ENCODE peak calls at places on chromosomes 6 and 20, in four cellular contexts. G is tibial nerve, Z is Peyer's patch, U is ovary. I is an unnamed sample.

GRCh38 chr6:119129148-119129967 is 50.9 kb upstream of the FAM184A start:
- DNase-seq in G (peak), Z (no peak), U (no peak), I (no peak)

GRCh38 chr6:17712573-17712972 is 5.8 kb upstream of the NUP153 start:
- DNase-seq in G (no peak), Z (no peak), U (no peak), I (no peak)

GRCh38 chr6:28258877-28259777 is at the start of gene NKAPL:
- DNase-seq in G (peak), Z (peak), U (peak), I (no peak)

GRCh38 chr6:166906376-166907044 is 49.8 kb downstream of the RNASET2 start:
- DNase-seq in G (no peak), Z (no peak), U (no peak), I (no peak)

GRCh38 chr20:44050925-44051660 is 135.9 kb downstream of the JPH2 start:
- DNase-seq in G (no peak), Z (no peak), U (no peak), I (no peak)

GRCh38 chr6:147005499-147005898 is 198.7 kb upstream of the STXBP5 start:
- DNase-seq in G (no peak), Z (no peak), U (no peak), I (no peak)

GRCh38 chr6:15338462-15338861 is 92.6 kb downstream of the JARID2 start:
- DNase-seq in G (no peak), Z (no peak), U (no peak), I (no peak)

GRCh38 chr6:163416640-163417253 is 2.2 kb downstream of the QKI start:
- DNase-seq in G (peak), Z (peak), U (peak), I (no peak)

GRCh38 chr20:10467985-10468845 is 33.1 kb downstream of the SLX4IP start:
- DNase-seq in G (no peak), Z (no peak), U (no peak), I (no peak)

GRCh38 chr20:13852321-13852720 is 67.5 kb downstream of the NDUFAF5 start:
- DNase-seq in G (no peak), Z (no peak), U (no peak), I (no peak)

GRCh38 chr6:136739501-136739900 is 52.8 kb downstream of the MAP3K5 start:
- DNase-seq in G (no peak), Z (no peak), U (no peak), I (no peak)

GRCh38 chr6:125014157-125014957 is 52.1 kb downstream of the RNF217 start:
- DNase-seq in G (no peak), Z (no peak), U (no peak), I (no peak)

GRCh38 chr20:48106428-48106827 is 321.1 kb upstream of the SULF2 start:
- DNase-seq in G (no peak), Z (no peak), U (no peak), I (no peak)

GRCh38 chr6:169539176-169539897 is 162.5 kb downstream of the WDR27 start:
- DNase-seq in G (no peak), Z (no peak), U (no peak), I (no peak)

GRCh38 chr6:138465007-138465645 is 34.2 kb downstream of the NHSL1 start:
- DNase-seq in G (no peak), Z (peak), U (no peak), I (no peak)

GRCh38 chr6:87968435-87969278 is 79.0 kb upstream of the SPACA1 start:
- DNase-seq in G (no peak), Z (peak), U (no peak), I (no peak)

DNA sequence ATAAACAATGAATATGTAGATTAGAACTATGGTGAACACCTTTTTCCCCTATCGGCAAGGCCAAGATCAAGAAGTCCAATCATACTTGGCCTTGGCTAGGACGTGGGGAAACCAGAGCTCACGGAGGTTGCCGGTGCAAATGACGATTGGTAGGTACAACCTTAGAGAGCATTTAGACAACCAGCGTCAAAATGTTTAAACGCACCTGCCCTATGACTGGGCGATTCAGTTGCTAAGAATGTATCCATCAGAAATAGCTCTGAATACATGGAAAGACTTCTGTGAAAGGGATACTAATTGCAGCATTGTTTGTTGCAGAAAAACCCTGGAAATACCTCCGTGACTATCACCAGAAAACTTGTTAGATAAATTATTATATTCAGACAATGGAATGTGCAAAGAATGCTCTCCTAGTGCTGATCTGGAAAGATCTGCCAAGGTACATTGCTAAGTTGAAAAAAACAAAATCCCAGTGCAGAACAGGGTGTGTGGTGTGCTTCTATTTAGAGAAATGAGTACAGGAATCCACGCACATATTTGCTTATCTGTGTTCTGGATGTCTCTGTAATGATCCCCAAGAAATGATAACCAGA is 48.0 kb upstream of the PTPN1 start:
- DNase-seq in G (no peak), Z (no peak), U (no peak), I (no peak)
- TF ChIP-seq POLR2A in G (no peak), Z (no peak), U (no peak), I (no peak)

GRCh38 chr20:45937765-45938164 is 3.3 kb downstream of the PCIF1 start:
- DNase-seq in G (no peak), Z (no peak), U (no peak), I (no peak)

GRCh38 chr20:45935416-45936046 is 1.0 kb downstream of the PCIF1 start:
- DNase-seq in G (no peak), Z (no peak), U (no peak), I (no peak)

GRCh38 chr20:45934587-45935415 is at the start of gene PCIF1:
- DNase-seq in G (peak), Z (peak), U (peak), I (peak)

GRCh38 chr20:45934046-45934586 is 367 bp upstream of the PCIF1 start:
- DNase-seq in G (peak), Z (peak), U (peak), I (no peak)

GRCh38 chr20:45933231-45934045 is 1.0 kb upstream of the PCIF1 start:
- DNase-seq in G (peak), Z (peak), U (peak), I (peak)
- TF ChIP-seq POLR2A in G (no peak), Z (no peak), U (no peak), I (peak)

DNA sequence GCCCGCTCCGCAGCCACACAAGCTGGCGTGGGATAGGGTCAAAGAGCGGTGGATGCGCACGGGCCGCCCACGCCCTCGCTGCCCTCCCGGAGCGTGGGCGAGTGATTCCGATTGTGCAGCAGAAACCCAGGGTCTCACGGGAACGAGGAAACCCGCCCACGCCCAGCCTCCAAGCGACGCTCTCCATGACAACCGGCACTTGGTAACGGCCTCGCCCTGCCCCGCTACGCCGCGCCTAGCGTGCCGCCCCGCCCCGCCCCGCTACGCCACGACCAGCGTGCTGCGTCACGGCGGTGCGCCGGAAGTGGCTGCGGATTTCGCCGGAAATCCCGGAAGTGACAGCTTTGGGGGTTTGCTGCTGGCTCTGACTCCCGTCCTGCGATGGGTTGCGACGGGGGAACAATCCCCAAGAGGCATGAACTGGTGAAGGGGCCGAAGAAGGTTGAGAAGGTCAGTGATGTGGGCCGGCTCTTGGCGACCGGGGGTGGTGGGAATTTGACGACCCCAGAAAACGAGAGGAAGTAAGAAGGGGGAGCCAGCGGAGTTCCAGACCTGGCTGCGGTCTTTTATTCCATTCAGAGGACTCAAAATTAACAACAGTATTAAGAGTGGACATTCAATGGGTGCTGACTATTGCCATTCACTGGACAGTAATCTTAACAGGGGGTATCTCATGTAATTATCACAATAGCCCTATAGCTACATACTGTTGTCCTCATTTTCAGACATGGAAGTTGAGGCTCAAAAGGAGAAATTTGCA is at the start of gene RTF2:
- DNase-seq in G (peak), Z (peak), U (peak), I (peak)
- TF ChIP-seq POLR2A in G (peak), Z (peak), U (peak), I (peak)

DNA sequence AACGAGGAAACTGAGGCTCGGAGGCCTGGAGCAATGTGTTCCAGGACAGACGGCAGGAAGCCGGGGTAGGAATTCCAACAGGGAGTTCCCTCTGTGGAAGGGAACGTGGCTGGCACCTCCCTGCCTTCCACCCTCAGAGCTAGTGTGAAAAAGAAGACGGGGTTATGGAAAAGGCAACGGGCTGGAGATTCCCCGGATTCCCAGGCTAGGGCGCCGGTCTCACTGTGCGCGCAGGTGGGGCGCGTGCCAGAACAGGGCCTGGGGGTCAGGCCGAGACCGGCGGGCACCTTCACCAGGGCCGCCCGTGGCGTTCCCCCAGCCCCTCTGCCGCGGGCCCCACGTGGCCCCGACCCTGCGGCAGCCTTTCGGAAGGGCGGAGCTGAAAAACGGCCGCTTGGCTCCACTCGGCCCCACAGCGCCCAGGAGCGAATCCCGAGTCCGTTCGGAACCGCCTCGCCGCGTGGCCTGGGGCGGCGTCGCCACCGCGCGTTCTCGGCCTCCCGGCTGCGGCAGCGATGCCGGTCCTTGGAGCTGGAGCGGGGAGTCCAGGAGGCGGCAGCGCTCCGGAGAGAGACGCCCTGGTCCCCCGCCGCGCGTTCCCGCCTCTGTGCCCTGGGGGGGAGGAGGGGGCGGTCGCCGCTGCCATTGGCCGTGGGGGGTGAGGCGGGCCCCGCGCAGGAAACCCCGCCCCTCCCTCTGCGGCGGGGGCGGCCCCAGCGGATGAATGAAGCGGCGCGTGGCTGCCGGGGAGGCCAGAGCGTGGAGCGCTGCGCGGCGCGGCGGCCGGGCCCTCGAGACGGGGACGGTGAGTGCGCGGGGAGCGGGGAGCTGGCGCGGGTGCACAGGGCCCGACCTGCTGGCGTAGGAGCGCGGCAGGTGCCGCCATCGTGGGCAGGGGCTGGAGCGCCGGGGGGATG is at the start of gene SLCO4A1:
- DNase-seq in G (peak), Z (peak), U (peak), I (peak)
- TF ChIP-seq POLR2A in G (peak), Z (peak), U (peak), I (peak)

I was measured in GM12891.